ENCODE peak calls at places on chromosomes 4 and X, in eight cellular contexts. One of them, this sample, is unnamed.

GRCh38 chrX:63275127-63275526 is 76.0 kb downstream of the SPIN4 start:
- DNase-seq in WTC11: peak
- DNase-seq in transverse colon: peak
- DNase-seq in upper lobe of right lung: no peak
- DNase-seq in PC-3: peak
- DNase-seq in H1: no peak
- DNase-seq in lower leg skin: no peak
- DNase-seq in neural progenitor cell: peak
- DNase-seq in this sample: no peak

GRCh38 chrX:11968470-11968869 is 169.8 kb upstream of the FRMPD4 start:
- DNase-seq in H1: no peak
- DNase-seq in transverse colon: no peak
- DNase-seq in WTC11: no peak
- DNase-seq in upper lobe of right lung: no peak
- DNase-seq in PC-3: peak
- DNase-seq in neural progenitor cell: no peak
- DNase-seq in lower leg skin: no peak
- DNase-seq in this sample: no peak

GRCh38 chrX:147803948-147804347 is 107.8 kb upstream of the FMR1 start:
- DNase-seq in upper lobe of right lung: no peak
- DNase-seq in H1: no peak
- DNase-seq in WTC11: no peak
- DNase-seq in lower leg skin: no peak
- DNase-seq in neural progenitor cell: peak
- DNase-seq in transverse colon: no peak
- DNase-seq in PC-3: peak
- DNase-seq in this sample: no peak

GRCh38 chrX:17564689-17565409 is 172.4 kb upstream of the SCML1 start:
- DNase-seq in transverse colon: no peak
- DNase-seq in lower leg skin: no peak
- DNase-seq in H1: no peak
- DNase-seq in WTC11: no peak
- DNase-seq in PC-3: no peak
- DNase-seq in upper lobe of right lung: no peak
- DNase-seq in neural progenitor cell: no peak
- DNase-seq in this sample: no peak

GRCh38 chr4:128810331-128810870 is 901 bp downstream of the JADE1 start:
- DNase-seq in WTC11: no peak
- DNase-seq in transverse colon: peak
- DNase-seq in H1: no peak
- DNase-seq in neural progenitor cell: peak
- DNase-seq in lower leg skin: peak
- DNase-seq in PC-3: peak
- DNase-seq in upper lobe of right lung: no peak
- DNase-seq in this sample: peak

GRCh38 chr4:65071532-65071931 is 598.8 kb downstream of the EPHA5 start:
- DNase-seq in H1: no peak
- DNase-seq in upper lobe of right lung: no peak
- DNase-seq in transverse colon: no peak
- DNase-seq in lower leg skin: no peak
- DNase-seq in PC-3: peak
- DNase-seq in WTC11: no peak
- DNase-seq in neural progenitor cell: no peak
- DNase-seq in this sample: no peak

GRCh38 chr4:17817027-17817426 is 6.2 kb downstream of the NCAPG start:
- DNase-seq in upper lobe of right lung: no peak
- DNase-seq in transverse colon: no peak
- DNase-seq in neural progenitor cell: peak
- DNase-seq in WTC11: no peak
- DNase-seq in PC-3: peak
- DNase-seq in H1: no peak
- DNase-seq in lower leg skin: no peak
- DNase-seq in this sample: no peak

GRCh38 chr4:112060212-112060611 is 85.0 kb upstream of the FAM241A start:
- DNase-seq in neural progenitor cell: peak
- DNase-seq in upper lobe of right lung: no peak
- DNase-seq in lower leg skin: no peak
- DNase-seq in transverse colon: no peak
- DNase-seq in WTC11: no peak
- DNase-seq in H1: no peak
- DNase-seq in PC-3: peak
- DNase-seq in this sample: no peak

GRCh38 chr4:170395773-170396172 is 306.0 kb upstream of the AADAT start:
- DNase-seq in PC-3: no peak
- DNase-seq in transverse colon: no peak
- DNase-seq in H1: no peak
- DNase-seq in neural progenitor cell: no peak
- DNase-seq in upper lobe of right lung: no peak
- DNase-seq in lower leg skin: no peak
- DNase-seq in WTC11: no peak
- DNase-seq in this sample: no peak

GRCh38 chr4:170398228-170398627 is 308.5 kb upstream of the AADAT start:
- DNase-seq in upper lobe of right lung: no peak
- DNase-seq in transverse colon: no peak
- DNase-seq in WTC11: no peak
- DNase-seq in neural progenitor cell: no peak
- DNase-seq in PC-3: peak
- DNase-seq in lower leg skin: no peak
- DNase-seq in H1: no peak
- DNase-seq in this sample: no peak

GRCh38 chr4:170399894-170400293 is 310.1 kb upstream of the AADAT start:
- DNase-seq in upper lobe of right lung: no peak
- DNase-seq in WTC11: no peak
- DNase-seq in lower leg skin: no peak
- DNase-seq in H1: no peak
- DNase-seq in transverse colon: no peak
- DNase-seq in PC-3: peak
- DNase-seq in neural progenitor cell: no peak
- DNase-seq in this sample: no peak

GRCh38 chr4:170400346-170400745 is 310.6 kb upstream of the AADAT start:
- DNase-seq in transverse colon: no peak
- DNase-seq in H1: no peak
- DNase-seq in neural progenitor cell: peak
- DNase-seq in lower leg skin: no peak
- DNase-seq in upper lobe of right lung: no peak
- DNase-seq in PC-3: peak
- DNase-seq in WTC11: no peak
- DNase-seq in this sample: no peak
- TF ChIP-seq CTCF in transverse colon: no peak
- TF ChIP-seq CTCF in H1: no peak
- TF ChIP-seq CTCF in neural progenitor cell: peak
- TF ChIP-seq CTCF in lower leg skin: no peak
- TF ChIP-seq CTCF in upper lobe of right lung: no peak
- TF ChIP-seq CTCF in PC-3: peak
- TF ChIP-seq CTCF in WTC11: no peak
- TF ChIP-seq CTCF in this sample: no peak

GRCh38 chrX:20529301-20529700 is 262.6 kb upstream of the RPS6KA3 start:
- DNase-seq in transverse colon: no peak
- DNase-seq in neural progenitor cell: no peak
- DNase-seq in PC-3: no peak
- DNase-seq in WTC11: no peak
- DNase-seq in H1: no peak
- DNase-seq in lower leg skin: no peak
- DNase-seq in upper lobe of right lung: no peak
- DNase-seq in this sample: no peak

GRCh38 chrX:20527041-20527440 is 260.3 kb upstream of the RPS6KA3 start:
- DNase-seq in transverse colon: no peak
- DNase-seq in lower leg skin: no peak
- DNase-seq in upper lobe of right lung: no peak
- DNase-seq in H1: no peak
- DNase-seq in neural progenitor cell: no peak
- DNase-seq in PC-3: no peak
- DNase-seq in WTC11: no peak
- DNase-seq in this sample: no peak

GRCh38 chrX:20529711-20530110 is 263.0 kb upstream of the RPS6KA3 start:
- DNase-seq in lower leg skin: no peak
- DNase-seq in H1: no peak
- DNase-seq in neural progenitor cell: no peak
- DNase-seq in WTC11: no peak
- DNase-seq in transverse colon: no peak
- DNase-seq in PC-3: no peak
- DNase-seq in upper lobe of right lung: no peak
- DNase-seq in this sample: no peak

GRCh38 chrX:20530319-20530979 is 263.7 kb upstream of the RPS6KA3 start:
- DNase-seq in upper lobe of right lung: no peak
- DNase-seq in lower leg skin: peak
- DNase-seq in PC-3: peak
- DNase-seq in transverse colon: peak
- DNase-seq in H1: no peak
- DNase-seq in neural progenitor cell: peak
- DNase-seq in WTC11: peak
- DNase-seq in this sample: peak

GRCh38 chrX:20527458-20528099 is 260.9 kb upstream of the RPS6KA3 start:
- DNase-seq in upper lobe of right lung: no peak
- DNase-seq in lower leg skin: no peak
- DNase-seq in neural progenitor cell: peak
- DNase-seq in WTC11: no peak
- DNase-seq in transverse colon: no peak
- DNase-seq in H1: no peak
- DNase-seq in PC-3: peak
- DNase-seq in this sample: no peak
- TF ChIP-seq CTCF in upper lobe of right lung: peak
- TF ChIP-seq CTCF in lower leg skin: no peak
- TF ChIP-seq CTCF in neural progenitor cell: peak
- TF ChIP-seq CTCF in WTC11: no peak
- TF ChIP-seq CTCF in transverse colon: peak
- TF ChIP-seq CTCF in H1: no peak
- TF ChIP-seq CTCF in PC-3: peak
- TF ChIP-seq CTCF in this sample: peak

DNA sequence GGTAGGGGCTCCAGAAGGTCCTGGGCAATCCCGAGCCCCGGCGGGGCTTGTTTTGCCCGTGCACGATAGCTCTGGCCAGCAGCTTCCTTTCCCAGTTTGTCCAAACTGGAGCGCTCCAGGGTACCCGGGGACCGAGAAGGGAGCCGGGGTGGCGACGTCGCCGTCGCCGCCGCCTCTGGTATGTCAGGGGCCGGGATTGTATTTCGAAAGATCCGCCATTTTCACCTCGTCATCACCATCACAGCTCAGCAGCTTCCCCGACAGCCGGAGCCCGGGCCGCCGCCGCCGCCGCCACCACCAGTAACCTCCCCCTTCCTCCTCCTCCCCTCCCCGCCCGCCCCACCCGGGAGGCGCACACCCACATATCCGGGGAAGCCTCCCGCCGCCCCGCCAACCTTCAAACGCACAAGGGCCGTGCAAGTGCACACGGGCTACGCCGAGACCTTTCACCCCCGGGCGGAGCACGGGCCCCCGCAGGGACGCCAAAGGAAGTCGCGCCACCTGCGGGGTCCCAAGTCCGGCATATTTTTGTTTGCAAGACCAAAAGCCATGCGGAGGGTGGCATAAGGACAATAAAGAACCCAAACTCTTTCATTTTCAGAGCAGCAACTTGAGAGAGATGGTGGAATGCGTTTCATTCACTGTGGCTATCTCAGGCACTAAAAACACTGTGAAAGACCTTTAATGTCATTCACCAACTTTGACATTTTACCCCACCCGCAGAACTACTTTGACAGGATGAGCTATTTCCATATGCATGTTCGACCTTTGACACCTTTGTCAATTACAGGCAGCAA is at the start of gene LIN54:
- DNase-seq in WTC11: peak
- DNase-seq in PC-3: peak
- DNase-seq in H1: no peak
- DNase-seq in neural progenitor cell: peak
- DNase-seq in transverse colon: peak
- DNase-seq in lower leg skin: peak
- DNase-seq in upper lobe of right lung: peak
- DNase-seq in this sample: peak
- TF ChIP-seq CTCF in WTC11: no peak
- TF ChIP-seq CTCF in PC-3: no peak
- TF ChIP-seq CTCF in H1: no peak
- TF ChIP-seq CTCF in neural progenitor cell: no peak
- TF ChIP-seq CTCF in transverse colon: peak
- TF ChIP-seq CTCF in lower leg skin: no peak
- TF ChIP-seq CTCF in upper lobe of right lung: no peak
- TF ChIP-seq CTCF in this sample: no peak

GRCh38 chr4:101597204-101597603 is 193.3 kb upstream of the BANK1 start:
- DNase-seq in WTC11: no peak
- DNase-seq in PC-3: no peak
- DNase-seq in transverse colon: no peak
- DNase-seq in lower leg skin: no peak
- DNase-seq in H1: no peak
- DNase-seq in neural progenitor cell: no peak
- DNase-seq in upper lobe of right lung: no peak
- DNase-seq in this sample: no peak
- TF ChIP-seq CTCF in WTC11: no peak
- TF ChIP-seq CTCF in PC-3: peak
- TF ChIP-seq CTCF in transverse colon: no peak
- TF ChIP-seq CTCF in lower leg skin: no peak
- TF ChIP-seq CTCF in H1: no peak
- TF ChIP-seq CTCF in neural progenitor cell: peak
- TF ChIP-seq CTCF in upper lobe of right lung: peak
- TF ChIP-seq CTCF in this sample: peak

DNA sequence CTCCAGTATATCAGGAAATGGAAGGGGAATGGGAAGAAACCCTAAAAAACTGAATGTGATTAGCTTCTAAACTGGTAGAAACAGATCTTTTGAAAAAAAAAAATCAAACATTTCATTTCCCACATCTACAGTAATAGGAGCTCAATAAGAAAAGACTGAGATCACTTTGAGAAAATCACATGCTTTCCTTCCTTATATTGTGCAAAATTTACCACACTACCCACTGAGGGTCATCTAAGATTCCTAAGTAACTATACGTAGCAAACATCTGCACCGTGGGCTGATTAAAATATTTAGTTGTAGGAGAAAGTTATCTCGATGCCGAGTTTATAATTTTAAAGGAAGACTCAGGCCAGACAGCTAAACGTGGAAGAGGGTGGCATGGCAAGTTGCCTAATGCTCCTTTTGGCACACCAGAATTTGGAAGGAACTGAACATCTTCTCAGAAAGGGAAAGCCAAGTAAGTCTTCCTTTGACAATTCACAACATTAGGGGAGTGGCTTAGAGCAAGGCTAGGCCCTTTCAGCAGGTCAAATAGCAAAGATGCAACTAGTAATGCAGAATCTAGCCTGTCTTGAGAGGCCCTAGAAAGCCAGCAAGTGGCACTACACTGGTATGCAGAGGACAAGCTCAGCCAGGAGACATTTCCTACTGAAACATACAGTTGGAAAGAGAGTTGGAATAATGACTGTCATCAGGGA is 128.0 kb downstream of the TMA16 start:
- DNase-seq in transverse colon: no peak
- DNase-seq in lower leg skin: no peak
- DNase-seq in PC-3: no peak
- DNase-seq in upper lobe of right lung: no peak
- DNase-seq in WTC11: no peak
- DNase-seq in H1: no peak
- DNase-seq in neural progenitor cell: no peak
- DNase-seq in this sample: no peak
- TF ChIP-seq CTCF in transverse colon: no peak
- TF ChIP-seq CTCF in lower leg skin: no peak
- TF ChIP-seq CTCF in PC-3: no peak
- TF ChIP-seq CTCF in upper lobe of right lung: no peak
- TF ChIP-seq CTCF in WTC11: no peak
- TF ChIP-seq CTCF in H1: no peak
- TF ChIP-seq CTCF in neural progenitor cell: no peak
- TF ChIP-seq CTCF in this sample: no peak

This sample was measured in natural killer cell.